ENCODE peak calls at places on chromosomes 7 and 10, in four cellular contexts. X is T-helper 1 cell; F is activated CD8-positive, alpha-beta memory T cell treated with anti-CD3 and anti-CD28 coated beads, Interleukin-2, amount 50 U/mL, for 48 hours; T is GM03348. V is an unnamed sample.

GRCh38 chr7:18792866-18793595 is 297.5 kb downstream of the HDAC9 start:
- DNase-seq in X (no peak), F (no peak), T (no peak), V (no peak)

GRCh38 chr10:71323407-71323806 is 4.3 kb downstream of the SLC29A3 start:
- DNase-seq in X (no peak), F (no peak), T (no peak), V (peak)

GRCh38 chr10:17742918-17743317 is 9.1 kb upstream of the TMEM236 start:
- DNase-seq in X (peak), F (peak), T (peak), V (peak)

GRCh38 chr10:51097546-51097945 is 23.3 kb downstream of the PRKG1 start:
- DNase-seq in X (no peak), F (no peak), T (no peak), V (no peak)

GRCh38 chr7:418636-419280 is 100.9 kb downstream of the PDGFA start:
- DNase-seq in X (no peak), F (no peak), T (no peak), V (no peak)

GRCh38 chr7:99108615-99109014 is 35.3 kb downstream of the SMURF1 start:
- DNase-seq in X (no peak), F (no peak), T (peak), V (peak)

GRCh38 chr7:79236352-79237028 is 217.0 kb downstream of the MAGI2 start:
- DNase-seq in X (no peak), F (no peak), T (no peak), V (no peak)

GRCh38 chr7:115009139-115009538 is 87.2 kb downstream of the MDFIC start:
- DNase-seq in X (no peak), F (no peak), T (no peak), V (peak)

GRCh38 chr7:128123291-128124037 is 92.2 kb upstream of the LRRC4 start:
- DNase-seq in X (no peak), F (peak), T (no peak), V (no peak)

GRCh38 chr10:99438890-99439289 is 8.5 kb upstream of the GOT1 start:
- DNase-seq in X (no peak), F (no peak), T (no peak), V (no peak)

GRCh38 chr10:119656760-119657159 is 5.6 kb downstream of the BAG3 start:
- DNase-seq in X (no peak), F (no peak), T (no peak), V (no peak)

GRCh38 chr10:51141015-51141414 is 66.7 kb downstream of the PRKG1 start:
- DNase-seq in X (no peak), F (no peak), T (no peak), V (no peak)

GRCh38 chr10:17220652-17221100 is 7.4 kb upstream of the VIM start:
- DNase-seq in X (no peak), F (no peak), T (no peak), V (peak)

GRCh38 chr7:141630621-141631020 is 71.3 kb downstream of the DENND11 start:
- DNase-seq in X (no peak), F (no peak), T (no peak), V (no peak)

GRCh38 chr7:20193242-20193777 is 23.9 kb downstream of the MACC1 start:
- DNase-seq in X (no peak), F (no peak), T (no peak), V (no peak)

GRCh38 chr7:116782177-116782711 is 80.1 kb upstream of the CAPZA2 start:
- DNase-seq in X (no peak), F (no peak), T (peak), V (peak)

GRCh38 chr10:75304740-75305380 is 69.1 kb upstream of the COMTD1 start:
- DNase-seq in X (no peak), F (no peak), T (no peak), V (no peak)

GRCh38 chr7:159317294-159317693 is 172.6 kb upstream of the VIPR2 start:
- DNase-seq in X (no peak), F (no peak), T (no peak), V (no peak)

GRCh38 chr10:32961892-32962369 is 3.9 kb upstream of the ITGB1 start:
- DNase-seq in X (no peak), F (no peak), T (peak), V (peak)

GRCh38 chr10:62687230-62687748 is 117.2 kb upstream of the ADO start:
- DNase-seq in X (no peak), F (no peak), T (no peak), V (peak)

GRCh38 chr7:125663961-125664360 is 734.3 kb upstream of the POT1 start:
- DNase-seq in X (no peak), F (no peak), T (no peak), V (no peak)

GRCh38 chr7:157292770-157293412 is 43.9 kb upstream of the DNAJB6 start:
- DNase-seq in X (no peak), F (no peak), T (no peak), V (no peak)

GRCh38 chr7:75915416-75916156 is 631 bp downstream of the POR start:
- DNase-seq in X (no peak), F (peak), T (peak), V (peak)

GRCh38 chr10:17961551-17962422 is 10.1 kb downstream of the SLC39A12 start:
- DNase-seq in X (no peak), F (no peak), T (peak), V (peak)

GRCh38 chr7:91373401-91373800 is 109.2 kb downstream of the FZD1 start:
- DNase-seq in X (no peak), F (no peak), T (no peak), V (no peak)

GRCh38 chr7:138565451-138566114 is 105.5 kb downstream of the TRIM24 start:
- DNase-seq in X (no peak), F (no peak), T (no peak), V (peak)

GRCh38 chr10:133006806-133007205 is 64.4 kb upstream of the CFAP46 start:
- DNase-seq in X (no peak), F (no peak), T (no peak), V (no peak)

GRCh38 chr10:70233939-70234300 is 691 bp upstream of the PPA1 start:
- DNase-seq in X (no peak), F (no peak), T (no peak), V (no peak)

GRCh38 chr10:102645741-102646609 is 1.7 kb downstream of the TRIM8 start:
- DNase-seq in X (peak), F (peak), T (peak), V (peak)

GRCh38 chr10:60800918-60801317 is 22.6 kb downstream of the CDK1 start:
- DNase-seq in X (no peak), F (no peak), T (no peak), V (no peak)

GRCh38 chr7:56046728-56047445 is 4.4 kb downstream of the PSPH start:
- DNase-seq in X (no peak), F (no peak), T (peak), V (peak)

GRCh38 chr10:14039968-14040668 is 290.6 kb downstream of the FRMD4A start:
- DNase-seq in X (no peak), F (no peak), T (peak), V (peak)

GRCh38 chr7:34392972-34393371 is 265.0 kb upstream of the NPSR1 start:
- DNase-seq in X (no peak), F (no peak), T (no peak), V (no peak)

GRCh38 chr10:93566435-93567276 is at the start of gene FFAR4:
- DNase-seq in X (no peak), F (no peak), T (peak), V (peak)

GRCh38 chr10:50623299-50624153 is at the start of gene SGMS1:
- DNase-seq in X (peak), F (peak), T (peak), V (peak)

GRCh38 chr10:95834375-95834774 is 73.4 kb upstream of the CC2D2B start:
- DNase-seq in X (no peak), F (no peak), T (no peak), V (no peak)

GRCh38 chr7:139232893-139233292 is 1.9 kb downstream of the UBN2 start:
- DNase-seq in X (no peak), F (no peak), T (peak), V (peak)

V was measured in GM23248.